ENCODE peak calls at places on chromosomes 1 and 21, in four cellular contexts. J is A549, V is GM12878, D is K562. F is an unnamed sample.

GRCh38 chr1:10888289-10888688 is 91.8 kb upstream of the CASZ1 start:
- DNase-seq in D (no peak), J (no peak), V (no peak), F (no peak)

GRCh38 chr1:204250428-204251030 is 36.7 kb upstream of the GOLT1A start:
- DNase-seq in V (no peak), D (no peak), J (no peak), F (no peak)

GRCh38 chr1:4702927-4703326 is 48.5 kb downstream of the AJAP1 start:
- DNase-seq in V (no peak), J (no peak), D (no peak), F (no peak)

GRCh38 chr1:199460933-199461332 is 566.6 kb upstream of the NR5A2 start:
- DNase-seq in D (no peak), V (no peak), J (no peak), F (no peak)

GRCh38 chr1:42168798-42169197 is 4.3 kb upstream of the GUCA2A start:
- DNase-seq in V (no peak), J (no peak), D (no peak), F (no peak)

GRCh38 chr1:117048431-117049133 is 11.5 kb upstream of the TTF2 start:
- DNase-seq in V (no peak), J (no peak), D (no peak), F (no peak)

GRCh38 chr1:248924696-248925532 is 18.9 kb downstream of the PGBD2 start:
- DNase-seq in J (peak; percentile 75), D (no peak), V (peak; percentile 33), F (peak; percentile 61)

GRCh38 chr1:94199398-94199797 is 38.0 kb downstream of the ARHGAP29 start:
- DNase-seq in J (no peak), V (no peak), D (no peak), F (no peak)

GRCh38 chr1:9128161-9128519 is 762 bp downstream of the GPR157 start:
- DNase-seq in J (no peak), V (no peak), D (no peak), F (no peak)

GRCh38 chr1:233368106-233368783 is 40.7 kb downstream of the MAP3K21 start:
- DNase-seq in V (no peak), D (no peak), J (peak; percentile 34), F (no peak)

GRCh38 chr1:227365473-227366067 is 47.3 kb upstream of the CDC42BPA start:
- DNase-seq in D (no peak), V (no peak), J (no peak), F (no peak)

GRCh38 chr1:12757836-12758235 is 11.8 kb downstream of the CFAP107 start:
- DNase-seq in V (no peak), J (no peak), D (no peak), F (no peak)

GRCh38 chr1:202661136-202661845 is 49.0 kb downstream of the SYT2 start:
- DNase-seq in D (no peak), J (peak; percentile 31), V (no peak), F (no peak)

GRCh38 chr21:37153193-37153934 is 80.3 kb downstream of the TTC3 start:
- DNase-seq in D (no peak), J (no peak), V (no peak), F (peak; percentile 36)

GRCh38 chr1:232501174-232501573 is 128.8 kb downstream of the SIPA1L2 start:
- DNase-seq in V (no peak), D (no peak), J (no peak), F (no peak)

GRCh38 chr1:233112184-233113008 is 162.0 kb downstream of the NTPCR start:
- DNase-seq in V (no peak), J (peak; percentile 28), D (no peak), F (no peak)

DNA sequence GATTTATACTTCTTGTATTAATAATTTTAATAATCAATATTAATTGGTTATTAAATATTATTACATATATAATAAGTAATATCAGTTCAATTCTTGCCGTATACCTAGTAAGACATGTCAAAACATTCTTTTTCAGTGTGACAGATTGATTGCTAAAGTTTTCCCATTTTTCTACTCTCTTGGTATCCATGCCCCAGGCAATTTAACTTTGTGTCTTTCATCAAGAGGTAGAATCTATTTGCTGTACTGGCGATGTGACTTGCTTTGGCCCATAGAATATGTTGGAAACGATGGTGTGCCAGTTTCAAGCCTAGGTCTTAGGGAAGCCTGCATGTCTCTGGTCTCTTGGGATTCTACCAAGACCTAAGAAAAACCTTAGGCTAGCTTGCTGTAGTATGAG is 436.1 kb upstream of the ADAMTS5 start:
- DNase-seq in J (no peak), D (no peak), V (no peak), F (no peak)
- TF ChIP-seq ESRRA in J (no peak), D (no peak), V (no peak), F (no peak)

GRCh38 chr1:172145656-172146055 is 274.8 kb upstream of the C1orf105 start:
- DNase-seq in J (no peak), D (no peak), V (no peak), F (no peak)

GRCh38 chr1:172143384-172144025 is 277.0 kb upstream of the C1orf105 start:
- DNase-seq in J (no peak), V (no peak), D (no peak), F (no peak)

GRCh38 chr1:172146149-172146850 is 274.2 kb upstream of the C1orf105 start:
- DNase-seq in J (no peak), V (no peak), D (no peak), F (no peak)

GRCh38 chr1:172144445-172145060 is 275.9 kb upstream of the C1orf105 start:
- DNase-seq in J (no peak), D (no peak), V (no peak), F (no peak)

GRCh38 chr1:172145231-172145651 is 275.2 kb upstream of the C1orf105 start:
- DNase-seq in D (no peak), V (no peak), J (no peak), F (no peak)
- TF ChIP-seq EP300 in D (no peak), V (no peak), J (no peak), F (no peak)

GRCh38 chr1:97159342-97159741 is 437.8 kb downstream of the PTBP2 start:
- DNase-seq in J (no peak), D (no peak), V (no peak), F (no peak)
- TF ChIP-seq ESRRA in J (no peak), D (no peak), V (no peak), F (no peak)

GRCh38 chr1:183471748-183472487 is 381 bp upstream of the SMG7 start:
- DNase-seq in D (peak; percentile 94), J (peak; percentile 99), V (peak; percentile 90), F (peak; percentile 96)
- TF ChIP-seq EP300 in D (peak; percentile 63), J (no peak), V (no peak), F (peak; percentile 19)

DNA sequence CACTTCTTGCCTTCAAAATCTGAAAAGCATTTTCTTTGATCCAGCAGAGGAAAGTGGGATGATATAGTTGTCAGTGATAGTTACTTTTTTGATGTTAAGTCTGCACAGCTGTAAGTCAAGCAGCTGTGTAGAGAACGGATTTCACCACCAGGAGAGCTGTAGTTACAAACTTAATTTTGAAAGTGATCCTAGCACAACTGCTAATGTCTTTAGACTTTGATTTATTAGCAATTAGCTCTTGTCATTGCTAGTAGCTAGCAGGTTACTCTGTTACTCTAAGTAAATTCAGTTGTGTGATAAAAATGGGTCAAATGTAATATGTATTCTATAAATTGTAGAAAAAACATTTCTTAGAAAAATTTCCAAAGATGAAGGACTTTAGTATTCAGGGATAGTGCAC is 46.0 kb downstream of the ALG6 start:
- DNase-seq in J (no peak), D (peak; percentile 8), V (no peak), F (no peak)
- TF ChIP-seq ESRRA in J (no peak), D (no peak), V (no peak), F (no peak)

F was measured in HepG2.